ENCODE peak calls at places on chromosomes 12 and 14, in four cellular contexts. D is thyroid gland, Z is psoas muscle, A is endothelial cell. V is an unnamed sample.

GRCh38 chr12:112170376-112170775 is 45.0 kb downstream of the TRAFD1 start:
- DNase-seq in D (no peak), Z (no peak), A (peak; percentile 36), V (peak; percentile 53)

GRCh38 chr14:31927348-31927826 is 149.7 kb upstream of the ARHGAP5 start:
- DNase-seq in D (peak; percentile 52), Z (no peak), A (no peak), V (no peak)

GRCh38 chr14:92225731-92226130 is 97.2 kb upstream of the SLC24A4 start:
- DNase-seq in D (no peak), Z (no peak), A (no peak), V (no peak)

GRCh38 chr14:52961060-52961639 is 10.3 kb upstream of the FERMT2 start:
- DNase-seq in D (peak; percentile 66), Z (peak; percentile 55), A (peak; percentile 21), V (peak; percentile 76)

GRCh38 chr12:47741340-47741703 is 16.0 kb upstream of the ENDOU start:
- DNase-seq in D (peak; percentile 96), Z (peak; percentile 86), A (no peak), V (no peak)

GRCh38 chr14:35124127-35124526 is 1.8 kb downstream of the PRORP start:
- DNase-seq in D (no peak), Z (no peak), A (no peak), V (no peak)

GRCh38 chr12:9389796-9390195 is 181.6 kb upstream of the PZP start:
- DNase-seq in D (no peak), Z (no peak), A (no peak), V (no peak)

GRCh38 chr14:83714141-83714540 is 1815.8 kb upstream of the FLRT2 start:
- DNase-seq in D (no peak), Z (no peak), A (no peak), V (no peak)

GRCh38 chr12:9065607-9065856 is 50.2 kb downstream of the A2M start:
- DNase-seq in D (no peak), Z (no peak), A (no peak), V (no peak)

GRCh38 chr12:49942921-49943662 is 7.4 kb upstream of the AQP2 start:
- DNase-seq in D (peak; percentile 58), Z (no peak), A (no peak), V (no peak)

GRCh38 chr14:75430526-75430925 is 2.7 kb downstream of the JDP2 start:
- DNase-seq in D (no peak), Z (peak; percentile 81), A (no peak), V (no peak)

GRCh38 chr12:89117448-89118034 is 234.8 kb downstream of the DUSP6 start:
- DNase-seq in D (peak; percentile 13), Z (no peak), A (peak; percentile 7), V (no peak)

GRCh38 chr12:66235626-66236281 is 46.7 kb downstream of the IRAK3 start:
- DNase-seq in D (no peak), Z (no peak), A (no peak), V (peak; percentile 38)

GRCh38 chr14:60651051-60651935 is 2.0 kb upstream of the SIX1 start:
- DNase-seq in D (no peak), Z (no peak), A (no peak), V (peak; percentile 14)

GRCh38 chr12:47882796-47883546 is 21.8 kb downstream of the VDR start:
- DNase-seq in D (peak; percentile 89), Z (no peak), A (no peak), V (peak; percentile 58)

GRCh38 chr12:132603240-132604107 is 6.9 kb downstream of the LRCOL1 start:
- DNase-seq in D (no peak), Z (peak; percentile 51), A (peak; percentile 28), V (no peak)
- TF ChIP-seq CTCF in D (no peak), Z (no peak), A (no peak), V (no peak)

DNA sequence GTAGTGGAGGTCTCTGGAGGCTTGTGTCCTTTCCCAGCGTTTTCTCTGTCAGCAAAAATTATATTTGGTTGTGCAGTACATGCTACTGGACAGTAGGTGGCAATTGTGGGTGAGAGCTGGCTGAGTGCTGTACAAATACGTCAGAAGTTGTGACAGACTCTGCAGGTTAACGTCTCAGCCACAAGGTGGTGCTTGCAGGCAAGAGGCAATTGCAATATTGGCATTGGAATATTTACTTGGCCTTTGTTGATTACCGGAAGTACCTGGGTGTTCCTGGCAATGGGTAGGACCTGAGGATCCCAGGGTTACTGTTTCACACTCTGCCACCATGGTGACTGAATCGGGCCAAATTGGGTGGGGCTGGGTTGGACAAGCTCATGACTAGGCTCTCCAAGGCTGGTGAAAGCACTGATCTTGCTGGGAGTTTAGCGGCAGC is 333.9 kb upstream of the LMO3 start:
- DNase-seq in D (peak; percentile 26), Z (no peak), A (peak; percentile 64), V (peak; percentile 64)
- TF ChIP-seq CTCF in D (peak; percentile 56), Z (no peak), A (peak; percentile 97), V (peak; percentile 53)

GRCh38 chr12:120737557-120738251 is 12.1 kb downstream of the ACADS start:
- DNase-seq in D (no peak), Z (no peak), A (peak; percentile 39), V (no peak)
- TF ChIP-seq CTCF in D (no peak), Z (no peak), A (peak; percentile 11), V (no peak)

GRCh38 chr14:102503576-102504224 is 5.9 kb downstream of the ANKRD9 start:
- DNase-seq in D (no peak), Z (no peak), A (no peak), V (no peak)

GRCh38 chr14:102500724-102501123 is 8.9 kb downstream of the ANKRD9 start:
- DNase-seq in D (no peak), Z (peak; percentile 41), A (no peak), V (no peak)

GRCh38 chr14:102502571-102502970 is 7.0 kb downstream of the ANKRD9 start:
- DNase-seq in D (no peak), Z (no peak), A (no peak), V (no peak)

GRCh38 chr14:102500190-102500661 is 9.3 kb downstream of the ANKRD9 start:
- DNase-seq in D (peak; percentile 94), Z (peak; percentile 93), A (no peak), V (no peak)

GRCh38 chr14:102501751-102502315 is 7.7 kb downstream of the ANKRD9 start:
- DNase-seq in D (no peak), Z (no peak), A (no peak), V (no peak)
- TF ChIP-seq CTCF in D (no peak), Z (no peak), A (no peak), V (no peak)

DNA sequence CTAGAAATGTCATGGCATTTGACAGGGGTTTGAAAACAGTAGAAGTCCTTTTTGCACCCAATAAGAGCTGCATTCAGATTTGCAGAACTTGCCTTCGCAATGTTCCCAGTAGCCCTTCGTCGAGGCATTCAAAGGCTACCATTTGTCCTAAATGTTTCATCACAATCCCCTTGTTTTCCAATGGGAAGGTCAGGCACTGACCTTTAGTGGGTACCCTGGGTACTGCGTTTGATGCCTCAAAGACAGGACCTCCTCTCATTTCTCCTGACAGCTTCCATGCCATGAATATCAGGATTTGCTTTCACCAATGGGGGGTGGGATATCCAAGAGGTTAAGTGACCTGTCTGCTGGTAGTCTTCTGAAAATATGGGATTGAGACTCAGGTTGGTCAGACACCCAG is 1063.1 kb downstream of the BCL11B start:
- DNase-seq in D (no peak), Z (no peak), A (no peak), V (no peak)
- TF ChIP-seq CTCF in D (no peak), Z (no peak), A (no peak), V (no peak)

DNA sequence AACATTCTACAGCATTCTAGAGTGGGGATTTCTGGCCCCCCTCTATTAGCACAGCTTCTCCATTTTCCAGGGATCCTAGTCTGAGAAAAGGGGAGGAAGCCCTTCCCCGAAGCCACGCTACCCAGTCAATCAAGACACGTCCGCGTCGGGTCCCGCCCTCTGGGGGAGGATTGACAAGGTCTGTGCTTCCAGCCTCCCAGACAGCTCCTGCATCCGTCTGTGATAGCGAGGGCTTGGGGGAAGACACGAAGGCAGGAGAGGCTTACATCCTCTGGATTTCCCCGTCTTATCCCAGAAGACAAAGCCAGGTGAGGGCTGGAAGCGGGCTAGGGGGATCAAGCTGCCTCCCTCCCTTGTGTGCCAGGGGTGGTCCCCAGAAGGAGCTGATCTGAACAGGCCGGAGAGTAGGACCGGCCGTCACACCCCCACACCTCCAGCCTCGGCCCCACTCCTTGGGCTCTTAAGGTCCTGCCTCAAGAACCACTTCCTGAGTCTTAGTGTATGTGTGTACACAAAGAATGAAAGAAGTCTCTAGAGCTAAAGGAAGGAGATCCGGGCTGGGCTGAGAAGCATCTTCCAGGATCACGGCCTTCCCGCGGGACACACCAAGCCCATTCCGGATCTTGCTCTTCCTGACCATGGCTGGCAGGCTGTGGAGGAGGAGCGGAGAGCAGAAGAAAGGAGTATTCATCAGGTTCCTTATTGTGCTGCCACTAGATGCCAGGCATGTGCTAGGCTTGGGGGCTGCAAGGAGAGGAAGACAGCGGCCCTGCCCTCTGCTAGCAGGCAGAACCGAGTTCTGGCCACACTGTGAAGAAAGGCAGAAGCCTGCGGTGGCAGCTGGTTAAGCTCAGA is 1.0 kb upstream of the CD63 start:
- DNase-seq in D (peak; percentile 94), Z (peak; percentile 94), A (peak; percentile 77), V (peak; percentile 86)
- TF ChIP-seq CTCF in D (no peak), Z (no peak), A (no peak), V (no peak)

GRCh38 chr14:47919334-47919846 is 244.0 kb upstream of the MDGA2 start:
- DNase-seq in D (no peak), Z (no peak), A (no peak), V (no peak)

GRCh38 chr14:47919994-47920393 is 244.6 kb upstream of the MDGA2 start:
- DNase-seq in D (no peak), Z (no peak), A (no peak), V (no peak)

GRCh38 chr14:47921133-47921532 is 245.7 kb upstream of the MDGA2 start:
- DNase-seq in D (no peak), Z (no peak), A (no peak), V (no peak)

GRCh38 chr14:47917344-47917954 is 242.0 kb upstream of the MDGA2 start:
- DNase-seq in D (peak; percentile 46), Z (no peak), A (peak; percentile 53), V (no peak)
- TF ChIP-seq CTCF in D (peak; percentile 77), Z (no peak), A (peak; percentile 84), V (no peak)

GRCh38 chr14:20989787-20990600 is at the start of gene METTL17:
- DNase-seq in D (peak; percentile 94), Z (peak; percentile 95), A (peak; percentile 74), V (peak; percentile 87)
- TF ChIP-seq CTCF in D (peak; percentile 27), Z (peak; percentile 4), A (no peak), V (no peak)

GRCh38 chr12:25123126-25123525 is 71.8 kb downstream of the DNAI7 start:
- DNase-seq in D (no peak), Z (no peak), A (no peak), V (no peak)

GRCh38 chr12:25121110-25121509 is 73.8 kb downstream of the DNAI7 start:
- DNase-seq in D (no peak), Z (no peak), A (no peak), V (no peak)

GRCh38 chr12:25121916-25122315 is 73.0 kb downstream of the DNAI7 start:
- DNase-seq in D (no peak), Z (no peak), A (no peak), V (no peak)

GRCh38 chr12:25115677-25116076 is 79.3 kb downstream of the DNAI7 start:
- DNase-seq in D (no peak), Z (no peak), A (no peak), V (no peak)

GRCh38 chr12:25119020-25119419 is 75.9 kb downstream of the DNAI7 start:
- DNase-seq in D (no peak), Z (no peak), A (no peak), V (peak; percentile 22)
- TF ChIP-seq CTCF in D (no peak), Z (no peak), A (peak; percentile 16), V (peak; percentile 39)